ENCODE peak calls at places on chromosomes 16 and 17, in eight cellular contexts. G is mammary epithelial cell; C is hepatocyte; T is heart right ventricle; L is PC-3; H is cardiac fibroblast; O is CD8-positive, alpha-beta T cell; U is adrenal gland. F is an unnamed sample.

GRCh38 chr17:4933646-4934045 is 1.6 kb downstream of the GP1BA start:
- DNase-seq in G (no peak), C (no peak), T (no peak), L (no peak), H (no peak), O (no peak), U (no peak), F (no peak)

GRCh38 chr17:64126918-64127317 is 3.0 kb downstream of the ERN1 start:
- DNase-seq in G (peak; percentile 37), C (no peak), T (no peak), L (peak; percentile 46), H (no peak), O (no peak), U (no peak), F (no peak)

GRCh38 chr16:8936421-8936820 is 27.3 kb downstream of the USP7 start:
- DNase-seq in G (peak; percentile 74), C (peak; percentile 71), T (no peak), L (peak; percentile 71), H (peak; percentile 36), O (peak; percentile 73), U (peak; percentile 53), F (peak; percentile 72)

GRCh38 chr17:82146663-82147654 is 48.9 kb upstream of the FASN start:
- DNase-seq in G (no peak), C (no peak), T (no peak), L (no peak), H (no peak), O (no peak), U (no peak), F (no peak)

GRCh38 chr17:17258998-17259397 is 22.0 kb upstream of the FLCN start:
- DNase-seq in G (no peak), C (no peak), T (no peak), L (no peak), H (no peak), O (no peak), U (no peak), F (no peak)

GRCh38 chr16:65119905-65120341 is 1.9 kb downstream of the CDH11 start:
- DNase-seq in G (no peak), C (peak; percentile 20), T (no peak), L (peak; percentile 62), H (peak; percentile 89), O (no peak), U (no peak), F (no peak)

GRCh38 chr17:62705116-62705515 is 77.6 kb downstream of the MRC2 start:
- DNase-seq in G (no peak), C (no peak), T (peak; percentile 52), L (no peak), H (peak; percentile 39), O (no peak), U (no peak), F (no peak)

GRCh38 chr17:75878174-75878998 is at the start of gene TRIM47:
- DNase-seq in G (peak; percentile 50), C (peak; percentile 71), T (peak; percentile 72), L (peak; percentile 74), H (peak; percentile 88), O (no peak), U (peak; percentile 66), F (peak; percentile 75)

GRCh38 chr16:81646561-81646960 is 132.5 kb upstream of the PLCG2 start:
- DNase-seq in G (peak; percentile 68), C (no peak), T (no peak), L (peak; percentile 63), H (peak; percentile 40), O (no peak), U (no peak), F (no peak)

GRCh38 chr16:87595712-87596111 is 6.6 kb upstream of the JPH3 start:
- DNase-seq in G (no peak), C (no peak), T (no peak), L (no peak), H (no peak), O (no peak), U (no peak), F (no peak)

GRCh38 chr17:4534928-4535666 is 20.1 kb downstream of the MYBBP1A start:
- DNase-seq in G (no peak), C (no peak), T (no peak), L (no peak), H (no peak), O (no peak), U (no peak), F (no peak)

GRCh38 chr17:48757524-48757961 is 29.0 kb upstream of the HOXB13 start:
- DNase-seq in G (no peak), C (no peak), T (no peak), L (peak; percentile 54), H (no peak), O (no peak), U (no peak), F (no peak)

GRCh38 chr17:17837966-17838962 is 1.5 kb upstream of the SREBF1 start:
- DNase-seq in G (peak; percentile 76), C (peak; percentile 66), T (peak; percentile 89), L (peak; percentile 86), H (peak; percentile 63), O (no peak), U (peak; percentile 70), F (peak; percentile 39)

GRCh38 chr16:11582157-11582814 is 4.4 kb downstream of the LITAF start:
- DNase-seq in G (no peak), C (no peak), T (no peak), L (no peak), H (no peak), O (no peak), U (no peak), F (no peak)

GRCh38 chr16:23423496-23424049 is 29.4 kb downstream of the COG7 start:
- DNase-seq in G (peak; percentile 97), C (peak; percentile 39), T (peak; percentile 85), L (peak; percentile 94), H (peak; percentile 94), O (no peak), U (peak; percentile 75), F (no peak)

GRCh38 chr17:17800504-17801021 is 36.2 kb downstream of the SREBF1 start:
- DNase-seq in G (no peak), C (no peak), T (no peak), L (no peak), H (no peak), O (no peak), U (no peak), F (no peak)

GRCh38 chr16:87960851-87961250 is 9.6 kb downstream of the BANP start:
- DNase-seq in G (no peak), C (no peak), T (no peak), L (no peak), H (no peak), O (no peak), U (no peak), F (no peak)

GRCh38 chr16:53789159-53789558 is 85.2 kb downstream of the FTO start:
- DNase-seq in G (peak; percentile 59), C (no peak), T (no peak), L (no peak), H (peak; percentile 74), O (no peak), U (no peak), F (no peak)

GRCh38 chr16:4797805-4798252 is 2.7 kb downstream of the SMIM22 start:
- DNase-seq in G (no peak), C (no peak), T (no peak), L (no peak), H (no peak), O (no peak), U (no peak), F (no peak)

GRCh38 chr16:4795828-4796572 is 831 bp downstream of the SMIM22 start:
- DNase-seq in G (no peak), C (no peak), T (no peak), L (no peak), H (no peak), O (no peak), U (no peak), F (no peak)

GRCh38 chr16:4792951-4793513 is 2.1 kb upstream of the SMIM22 start:
- DNase-seq in G (no peak), C (no peak), T (no peak), L (no peak), H (no peak), O (no peak), U (no peak), F (peak; percentile 51)

GRCh38 chr16:4796982-4797804 is 2.0 kb downstream of the SMIM22 start:
- DNase-seq in G (no peak), C (no peak), T (no peak), L (no peak), H (no peak), O (no peak), U (no peak), F (no peak)

GRCh38 chr16:4795181-4795827 is at the start of gene SMIM22:
- DNase-seq in G (no peak), C (no peak), T (no peak), L (no peak), H (no peak), O (no peak), U (no peak), F (no peak)
- H3K4me3 ChIP-seq in G (no peak within 1 kb of the TSS), C (no peak within 1 kb of the TSS), T (no peak within 1 kb of the TSS), L (no peak within 1 kb of the TSS), H (no peak within 1 kb of the TSS), O (no peak within 1 kb of the TSS), U (no peak within 1 kb of the TSS), F (no peak within 1 kb of the TSS)

DNA sequence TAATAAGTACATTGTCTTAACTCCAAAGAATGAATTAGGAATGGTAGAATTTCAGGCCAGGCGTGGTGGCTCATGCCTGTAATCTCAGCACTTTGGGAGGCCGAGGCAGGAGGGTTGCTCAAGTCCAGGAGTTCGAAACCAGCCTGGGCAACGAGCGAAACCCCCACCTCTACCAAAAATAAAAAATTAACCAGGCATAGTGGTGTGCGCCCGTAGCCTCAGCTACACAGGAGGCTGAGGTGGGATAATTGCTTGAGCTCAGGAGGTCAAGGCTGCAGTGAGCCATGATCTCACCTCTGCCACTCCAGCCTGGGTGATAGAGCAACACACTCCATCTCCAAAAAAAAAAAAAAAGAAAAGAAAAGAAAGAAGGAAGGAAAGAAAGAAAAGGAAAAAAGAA is 18.5 kb upstream of the BBS2 start:
- DNase-seq in G (no peak), C (no peak), T (no peak), L (no peak), H (no peak), O (no peak), U (no peak), F (no peak)
- H3K4me3 ChIP-seq in G (no peak overlapping the region), C (no peak overlapping the region), T (no peak overlapping the region), L (no peak overlapping the region), H (no peak overlapping the region), O (no peak overlapping the region), U (no peak overlapping the region), F (no peak overlapping the region)

GRCh38 chr17:35731932-35732805 is 730 bp downstream of the RASL10B start:
- DNase-seq in G (no peak), C (no peak), T (no peak), L (no peak), H (no peak), O (peak; percentile 48), U (no peak), F (no peak)
- H3K4me3 ChIP-seq in G (no peak overlapping the region), C (peak overlapping the region; percentile 89), T (peak overlapping the region; percentile 69), L (no peak overlapping the region), H (peak overlapping the region; percentile 40), O (no peak overlapping the region), U (no peak overlapping the region), F (peak overlapping the region; percentile 82)

DNA sequence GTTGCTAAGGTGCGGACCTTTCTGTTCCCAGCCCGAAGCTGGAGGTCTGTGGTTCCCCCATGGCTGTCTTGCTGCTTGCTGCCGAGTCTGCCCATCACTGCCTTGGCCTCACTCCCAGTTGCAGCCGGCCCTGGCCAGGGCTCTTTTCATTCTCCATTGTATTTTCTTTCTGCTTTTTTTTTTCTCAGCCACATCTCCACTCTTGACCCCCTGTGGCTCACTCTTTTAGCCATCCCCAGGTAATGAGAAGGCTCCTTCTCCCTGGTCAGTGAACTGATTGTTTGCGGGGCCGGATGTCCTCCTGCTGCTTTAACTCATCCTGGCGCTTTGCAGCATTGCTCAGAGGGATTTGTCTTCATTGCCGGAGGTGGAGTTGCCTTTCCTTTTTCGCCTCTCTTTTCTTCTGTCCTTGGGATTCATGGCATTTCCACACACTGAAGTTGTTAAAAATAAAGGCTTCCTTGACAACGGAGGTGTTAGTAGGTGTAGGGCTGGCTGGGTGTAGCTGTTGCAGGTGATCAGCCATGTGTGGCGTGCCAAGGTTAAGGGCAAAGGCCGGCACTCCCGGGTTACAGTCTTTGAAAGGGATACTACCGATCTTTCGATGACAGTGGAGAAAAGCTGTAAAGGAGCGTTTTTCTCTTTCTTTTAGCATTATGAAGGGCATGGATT is 34.1 kb downstream of the MAP2K6 start:
- DNase-seq in G (no peak), C (no peak), T (no peak), L (no peak), H (peak; percentile 22), O (no peak), U (no peak), F (no peak)
- H3K4me3 ChIP-seq in G (no peak overlapping the region), C (no peak overlapping the region), T (no peak overlapping the region), L (no peak overlapping the region), H (no peak overlapping the region), O (no peak overlapping the region), U (no peak overlapping the region), F (no peak overlapping the region)